ENCODE peak calls at places on chromosomes 11 and 22, in six cellular contexts. C, W, Y, T, K and B are unnamed samples.

GRCh38 chr11:117528061-117528780 is 200.6 kb downstream of the CEP164 start:
- DNase-seq in C (no peak), W (no peak), Y (no peak), T (no peak), K (no peak), B (no peak)

GRCh38 chr11:55942785-55943392 is 6.7 kb upstream of the OR5I1 start:
- DNase-seq in C (no peak), W (peak), Y (peak), T (no peak), K (no peak), B (peak)

GRCh38 chr11:75313457-75314272 is 37.8 kb downstream of the ARRB1 start:
- DNase-seq in C (no peak), W (peak), Y (no peak), T (no peak), K (no peak), B (no peak)

GRCh38 chr11:106670069-106670468 is 348.2 kb downstream of the GUCY1A2 start:
- DNase-seq in C (no peak), W (no peak), Y (no peak), T (no peak), K (no peak), B (no peak)

GRCh38 chr11:64321533-64321932 is 3.6 kb downstream of the PRDX5 start:
- DNase-seq in C (no peak), W (no peak), Y (no peak), T (no peak), K (no peak), B (no peak)

GRCh38 chr11:90222459-90223247 is at the start of gene CHORDC1:
- DNase-seq in C (peak), W (peak), Y (peak), T (peak), K (peak), B (peak)

GRCh38 chr11:47723041-47723440 is 7.9 kb upstream of the AGBL2 start:
- DNase-seq in C (no peak), W (no peak), Y (no peak), T (no peak), K (no peak), B (no peak)

GRCh38 chr11:86990520-86990919 is 35.3 kb upstream of the FZD4 start:
- DNase-seq in C (peak), W (no peak), Y (no peak), T (no peak), K (no peak), B (no peak)

GRCh38 chr11:47410404-47411264 is 2.2 kb downstream of the SLC39A13 start:
- DNase-seq in C (no peak), W (no peak), Y (no peak), T (no peak), K (no peak), B (no peak)

GRCh38 chr11:98701541-98701940 is 319.2 kb upstream of the CNTN5 start:
- DNase-seq in C (no peak), W (no peak), Y (no peak), T (no peak), K (no peak), B (no peak)

GRCh38 chr11:58286249-58286648 is 18.2 kb upstream of the OR10W1 start:
- DNase-seq in C (no peak), W (no peak), Y (peak), T (no peak), K (no peak), B (peak)

GRCh38 chr11:60005360-60005759 is 11.6 kb upstream of the OOSP4B start:
- DNase-seq in C (no peak), W (no peak), Y (no peak), T (no peak), K (no peak), B (no peak)

GRCh38 chr11:124039557-124039956 is 1.6 kb downstream of the OR10G7 start:
- DNase-seq in C (no peak), W (no peak), Y (no peak), T (no peak), K (no peak), B (no peak)

GRCh38 chr22:48338793-48339705 is 1488.6 kb downstream of the BRD1 start:
- DNase-seq in C (no peak), W (no peak), Y (no peak), T (no peak), K (no peak), B (no peak)

GRCh38 chr22:21032037-21032842 is at the start of gene SLC7A4:
- DNase-seq in C (no peak), W (no peak), Y (no peak), T (no peak), K (no peak), B (no peak)

GRCh38 chr22:49687786-49688515 is 139.7 kb downstream of the BRD1 start:
- DNase-seq in C (no peak), W (no peak), Y (no peak), T (no peak), K (no peak), B (no peak)

GRCh38 chr11:95299078-95299611 is 68.1 kb upstream of the SESN3 start:
- DNase-seq in C (no peak), W (no peak), Y (no peak), T (no peak), K (no peak), B (no peak)

GRCh38 chr11:2566223-2567025 is 121.6 kb downstream of the KCNQ1 start:
- DNase-seq in C (no peak), W (no peak), Y (no peak), T (no peak), K (no peak), B (no peak)

GRCh38 chr11:2830886-2831285 is 54.7 kb downstream of the CDKN1C start:
- DNase-seq in C (no peak), W (no peak), Y (no peak), T (no peak), K (no peak), B (no peak)

GRCh38 chr11:46149342-46149741 is 28.1 kb upstream of the PHF21A start:
- DNase-seq in C (no peak), W (no peak), Y (no peak), T (no peak), K (no peak), B (no peak)

GRCh38 chr11:20161923-20162322 is 1.6 kb upstream of the DBX1 start:
- DNase-seq in C (no peak), W (no peak), Y (no peak), T (no peak), K (no peak), B (no peak)

GRCh38 chr11:121141051-121141450 is 40.0 kb downstream of the TECTA start:
- DNase-seq in C (no peak), W (no peak), Y (no peak), T (no peak), K (no peak), B (no peak)

GRCh38 chr11:80417681-80418080 is 976.9 kb upstream of the TENM4 start:
- DNase-seq in C (no peak), W (no peak), Y (no peak), T (no peak), K (no peak), B (no peak)

GRCh38 chr11:116424615-116425261 is 348.0 kb downstream of the BUD13 start:
- DNase-seq in C (no peak), W (no peak), Y (no peak), T (no peak), K (no peak), B (no peak)

GRCh38 chr11:114059278-114059983 is at the start of gene ZBTB16:
- DNase-seq in C (no peak), W (peak), Y (peak), T (peak), K (no peak), B (no peak)

GRCh38 chr22:17258015-17258827 is 39.0 kb upstream of the ADA2 start:
- DNase-seq in C (no peak), W (no peak), Y (peak), T (peak), K (peak), B (no peak)

GRCh38 chr22:40212126-40212525 is 34.4 kb downstream of the TNRC6B start:
- DNase-seq in C (no peak), W (no peak), Y (no peak), T (no peak), K (no peak), B (no peak)

GRCh38 chr11:114308689-114309089 is 12.5 kb downstream of the NNMT start:
- DNase-seq in C (no peak), W (peak), Y (no peak), T (no peak), K (no peak), B (no peak)

GRCh38 chr11:95284057-95285052 is 53.4 kb upstream of the SESN3 start:
- DNase-seq in C (no peak), W (no peak), Y (no peak), T (no peak), K (no peak), B (no peak)

GRCh38 chr22:22446527-22446926 is 62.0 kb downstream of the ZNF280B start:
- DNase-seq in C (no peak), W (no peak), Y (no peak), T (no peak), K (no peak), B (no peak)

GRCh38 chr11:32838505-32839274 is 9.0 kb downstream of the PRRG4 start:
- DNase-seq in C (no peak), W (no peak), Y (peak), T (no peak), K (no peak), B (no peak)

GRCh38 chr22:17754233-17754925 is 19.9 kb downstream of the BID start:
- DNase-seq in C (no peak), W (no peak), Y (peak), T (no peak), K (no peak), B (no peak)

GRCh38 chr11:74255741-74256369 is 55.6 kb downstream of the P4HA3 start:
- DNase-seq in C (no peak), W (peak), Y (peak), T (peak), K (no peak), B (peak)

GRCh38 chr22:44567846-44568493 is 69.9 kb upstream of the RTL6 start:
- DNase-seq in C (no peak), W (no peak), Y (peak), T (peak), K (no peak), B (no peak)